ENCODE peak calls at places on chromosomes 2 and 18, in five cellular contexts. Q is SK-N-SH, L is HepG2, B is K562, P is GM12878. S is an unnamed sample.

GRCh38 chr18:39519741-39520140 is 1954.1 kb upstream of the CELF4 start:
- DNase-seq in Q (no peak), L (no peak), B (no peak), P (no peak), S (no peak)

GRCh38 chr2:214591359-214591758 is 180.5 kb downstream of the VWC2L start:
- DNase-seq in Q (no peak), L (peak), B (no peak), P (no peak), S (no peak)

GRCh38 chr2:127089466-127090235 is 17.3 kb downstream of the BIN1 start:
- DNase-seq in Q (no peak), L (no peak), B (no peak), P (no peak), S (no peak)

GRCh38 chr2:64114063-64114911 is 29.9 kb downstream of the PELI1 start:
- DNase-seq in Q (no peak), L (no peak), B (no peak), P (peak), S (no peak)

GRCh38 chr2:182165196-182165595 is 179.5 kb downstream of the PPP1R1C start:
- DNase-seq in Q (no peak), L (no peak), B (no peak), P (no peak), S (no peak)

GRCh38 chr2:190352668-190353536 is 9.5 kb downstream of the INPP1 start:
- DNase-seq in Q (peak), L (peak), B (peak), P (no peak), S (no peak)

GRCh38 chr2:116510117-116510671 is 1304.3 kb upstream of the DDX18 start:
- DNase-seq in Q (peak), L (peak), B (no peak), P (no peak), S (no peak)

GRCh38 chr18:24369420-24369819 is 28.2 kb downstream of the OSBPL1A start:
- DNase-seq in Q (no peak), L (no peak), B (no peak), P (no peak), S (peak)

GRCh38 chr2:176427549-176427948 is 158.3 kb downstream of the MTX2 start:
- DNase-seq in Q (no peak), L (no peak), B (no peak), P (no peak), S (no peak)

GRCh38 chr2:121567957-121568409 is 37.3 kb downstream of the RNU4ATAC start:
- DNase-seq in Q (no peak), L (peak), B (no peak), P (no peak), S (no peak)

GRCh38 chr2:168699834-168700417 is 102.5 kb upstream of the NOSTRIN start:
- DNase-seq in Q (peak), L (peak), B (no peak), P (no peak), S (no peak)

GRCh38 chr2:191533693-191534175 is 144.2 kb upstream of the NABP1 start:
- DNase-seq in Q (no peak), L (no peak), B (no peak), P (no peak), S (no peak)

GRCh38 chr2:159903404-159904126 is 105.6 kb upstream of the CD302 start:
- DNase-seq in Q (no peak), L (no peak), B (no peak), P (no peak), S (no peak)

GRCh38 chr2:200408428-200409311 is 101.2 kb downstream of the KCTD18 start:
- DNase-seq in Q (no peak), L (peak), B (peak), P (no peak), S (no peak)

GRCh38 chr2:55164534-55165104 is 67.5 kb downstream of the CLHC1 start:
- DNase-seq in Q (no peak), L (no peak), B (no peak), P (no peak), S (no peak)

GRCh38 chr2:139769633-139770032 is 989.4 kb upstream of the NXPH2 start:
- DNase-seq in Q (no peak), L (no peak), B (no peak), P (no peak), S (no peak)

GRCh38 chr2:112242384-112242783 is 12.5 kb downstream of the ZC3H8 start:
- DNase-seq in Q (no peak), L (no peak), B (no peak), P (no peak), S (no peak)

GRCh38 chr2:133780099-133780996 is 212.1 kb upstream of the NCKAP5 start:
- DNase-seq in Q (peak), L (peak), B (peak), P (peak), S (peak)

GRCh38 chr2:170262343-170262742 is 84.4 kb downstream of the MYO3B start:
- DNase-seq in Q (no peak), L (no peak), B (no peak), P (no peak), S (no peak)

GRCh38 chr2:231554748-231555545 is 24.7 kb upstream of the NMUR1 start:
- DNase-seq in Q (no peak), L (no peak), B (no peak), P (no peak), S (no peak)

GRCh38 chr2:232634319-232635150 is 1.1 kb downstream of the EFHD1 start:
- DNase-seq in Q (peak), L (no peak), B (no peak), P (no peak), S (no peak)

GRCh38 chr2:123670286-123670685 is 354.8 kb upstream of the CNTNAP5 start:
- DNase-seq in Q (no peak), L (no peak), B (no peak), P (no peak), S (no peak)

GRCh38 chr18:48376406-48376805 is 32.8 kb downstream of the ZBTB7C start:
- DNase-seq in Q (peak), L (no peak), B (no peak), P (no peak), S (no peak)

GRCh38 chr2:28366496-28367282 is 26.0 kb upstream of the FOSL2 start:
- DNase-seq in Q (peak), L (no peak), B (peak), P (no peak), S (no peak)

GRCh38 chr2:60818272-60818671 is 62.2 kb downstream of the PAPOLG start:
- DNase-seq in Q (no peak), L (peak), B (peak), P (no peak), S (no peak)

GRCh38 chr18:26549486-26550435 is 1.4 kb upstream of the KCTD1 start:
- DNase-seq in Q (peak), L (peak), B (no peak), P (no peak), S (no peak)

GRCh38 chr2:100073110-100073509 is 69.3 kb downstream of the AFF3 start:
- DNase-seq in Q (no peak), L (no peak), B (no peak), P (no peak), S (no peak)

GRCh38 chr2:122977580-122977979 is 1047.5 kb upstream of the CNTNAP5 start:
- DNase-seq in Q (no peak), L (no peak), B (no peak), P (no peak), S (no peak)

GRCh38 chr2:33978471-33978870 is 379.4 kb upstream of the FAM98A start:
- DNase-seq in Q (no peak), L (no peak), B (no peak), P (no peak), S (no peak)

GRCh38 chr2:64262068-64262467 is 117.8 kb upstream of the PELI1 start:
- DNase-seq in Q (no peak), L (peak), B (no peak), P (no peak), S (peak)

GRCh38 chr2:196725882-196726281 is 73.6 kb downstream of the GTF3C3 start:
- DNase-seq in Q (no peak), L (no peak), B (no peak), P (no peak), S (no peak)

GRCh38 chr2:101675512-101675911 is 22.0 kb upstream of the MAP4K4 start:
- DNase-seq in Q (no peak), L (no peak), B (no peak), P (peak), S (no peak)

GRCh38 chr2:160334028-160334729 is 134.1 kb upstream of the ITGB6 start:
- DNase-seq in Q (no peak), L (no peak), B (no peak), P (no peak), S (no peak)

GRCh38 chr2:39099820-39100728 is 20.8 kb downstream of the SOS1 start:
- DNase-seq in Q (no peak), L (no peak), B (no peak), P (no peak), S (no peak)

GRCh38 chr2:74414913-74415761 is 6.3 kb downstream of the C2orf81 start:
- DNase-seq in Q (peak), L (no peak), B (no peak), P (no peak), S (no peak)

GRCh38 chr2:74415762-74416395 is 5.5 kb downstream of the C2orf81 start:
- DNase-seq in Q (peak), L (no peak), B (no peak), P (no peak), S (no peak)

GRCh38 chr2:74416721-74417120 is 4.7 kb downstream of the C2orf81 start:
- DNase-seq in Q (peak), L (no peak), B (no peak), P (no peak), S (no peak)

GRCh38 chr2:74414475-74414874 is 6.9 kb downstream of the C2orf81 start:
- DNase-seq in Q (no peak), L (no peak), B (no peak), P (no peak), S (no peak)

GRCh38 chr2:74413001-74413698 is 8.3 kb downstream of the C2orf81 start:
- DNase-seq in Q (no peak), L (peak), B (no peak), P (no peak), S (no peak)
- TF ChIP-seq GABPA in Q (no peak), L (no peak), B (no peak), P (no peak), S (no peak)

GRCh38 chr2:173079141-173079540 is 3.5 kb downstream of the MAP3K20 start:
- DNase-seq in Q (no peak), L (no peak), B (no peak), P (no peak), S (no peak)

GRCh38 chr2:173077506-173078177 is 2.0 kb downstream of the MAP3K20 start:
- DNase-seq in Q (no peak), L (no peak), B (peak), P (no peak), S (no peak)

GRCh38 chr2:173075056-173075780 is 428 bp upstream of the MAP3K20 start:
- DNase-seq in Q (no peak), L (no peak), B (no peak), P (no peak), S (no peak)

GRCh38 chr2:173075781-173076556 is at the start of gene MAP3K20:
- DNase-seq in Q (peak), L (peak), B (peak), P (peak), S (peak)

GRCh38 chr2:173076557-173077345 is 1.1 kb downstream of the MAP3K20 start:
- DNase-seq in Q (peak), L (no peak), B (peak), P (peak), S (no peak)
- TF ChIP-seq RFX5 in Q (no peak), L (no peak), B (no peak), P (no peak), S (no peak)

GRCh38 chr2:149902104-149902503 is 314.5 kb upstream of the MMADHC start:
- DNase-seq in Q (no peak), L (no peak), B (no peak), P (no peak), S (no peak)

GRCh38 chr2:149904352-149904751 is 316.8 kb upstream of the MMADHC start:
- DNase-seq in Q (no peak), L (no peak), B (no peak), P (no peak), S (no peak)

GRCh38 chr2:149899390-149899789 is 311.8 kb upstream of the MMADHC start:
- DNase-seq in Q (no peak), L (no peak), B (no peak), P (no peak), S (no peak)

GRCh38 chr2:149903626-149904025 is 316.1 kb upstream of the MMADHC start:
- DNase-seq in Q (no peak), L (no peak), B (no peak), P (no peak), S (no peak)

DNA sequence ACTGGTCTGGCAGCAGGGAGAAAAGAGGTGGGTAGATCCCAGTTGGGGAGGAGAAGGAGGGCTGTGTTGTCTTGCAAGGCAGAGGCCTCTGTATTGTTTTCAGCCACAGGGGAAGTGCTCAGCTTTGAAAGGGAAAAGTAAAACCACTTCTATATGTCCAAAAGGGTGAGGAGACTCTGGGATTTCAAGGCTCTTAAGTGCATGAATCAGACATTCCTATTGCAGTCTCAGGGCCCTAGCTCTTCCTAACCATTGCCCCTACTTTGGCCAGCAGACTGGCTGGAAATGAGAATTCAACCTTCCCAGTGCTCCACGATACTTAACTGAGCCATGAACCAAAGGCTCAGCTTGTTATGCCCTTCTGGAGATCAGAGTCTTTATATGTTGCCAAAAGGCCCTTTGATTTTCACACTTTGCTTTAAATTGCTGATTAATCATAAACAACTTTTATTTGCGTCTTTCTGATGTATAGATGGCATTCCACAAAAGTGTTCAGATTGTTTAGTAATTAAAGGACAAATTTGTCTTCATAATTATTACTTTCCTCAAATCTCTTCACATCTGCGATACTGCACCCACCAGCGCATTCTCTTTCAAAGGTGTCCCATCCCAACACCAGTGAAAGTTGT is 313.8 kb upstream of the MMADHC start:
- DNase-seq in Q (no peak), L (no peak), B (no peak), P (no peak), S (no peak)
- TF ChIP-seq GABPA in Q (no peak), L (no peak), B (no peak), P (no peak), S (no peak)

DNA sequence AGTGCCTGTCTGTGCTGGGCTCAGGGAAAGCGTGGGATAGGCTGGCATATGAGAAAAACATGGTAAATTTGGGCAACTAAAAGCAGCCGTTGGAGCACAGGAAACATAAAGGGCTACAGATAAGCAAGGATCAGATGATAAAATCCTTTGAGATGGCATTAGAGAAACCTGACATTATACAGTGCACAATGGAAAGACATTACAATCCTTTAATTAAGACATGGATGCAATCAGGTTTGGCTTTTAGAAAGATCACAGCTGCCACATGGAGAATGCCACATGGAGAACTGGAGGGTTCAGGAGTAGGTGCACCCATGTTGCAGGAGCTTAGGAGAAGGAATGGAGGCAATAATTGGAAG is 117.3 kb downstream of the CDC42EP3 start:
- DNase-seq in Q (peak), L (no peak), B (no peak), P (no peak), S (no peak)
- TF ChIP-seq RFX5 in Q (no peak), L (no peak), B (no peak), P (no peak), S (no peak)